ENCODE peak calls at places on chromosomes 6 and 20, in five cellular contexts. L, X, M, Y and H are unnamed samples.

GRCh38 chr20:52529856-52530255 is 338.3 kb upstream of the ZFP64 start:
- DNase-seq in X (no peak), Y (no peak), L (peak), M (no peak), H (no peak)

GRCh38 chr6:68876792-68877493 is 241.9 kb downstream of the ADGRB3 start:
- DNase-seq in X (no peak), L (peak), M (no peak), Y (no peak), H (no peak)

GRCh38 chr20:62624325-62624690 is 18.0 kb upstream of the SLCO4A1 start:
- DNase-seq in M (no peak), X (no peak), L (no peak), Y (no peak), H (no peak)

GRCh38 chr20:1301031-1301529 is 27.9 kb downstream of the SDCBP2 start:
- DNase-seq in Y (peak), L (peak), M (peak), X (no peak), H (peak)

GRCh38 chr20:59577809-59578601 is 26.3 kb upstream of the PHACTR3 start:
- DNase-seq in Y (no peak), X (no peak), M (no peak), L (no peak), H (no peak)

GRCh38 chr20:34798328-34798727 is 27.1 kb downstream of the NCOA6 start:
- DNase-seq in L (no peak), X (no peak), M (no peak), Y (no peak), H (no peak)

GRCh38 chr6:24287239-24287638 is 70.6 kb downstream of the DCDC2 start:
- DNase-seq in L (no peak), Y (no peak), X (no peak), M (no peak), H (no peak)

GRCh38 chr20:64113796-64114355 is 6.5 kb upstream of the NPBWR2 start:
- DNase-seq in Y (no peak), M (no peak), L (no peak), X (no peak), H (no peak)

GRCh38 chr20:50601511-50602431 is 89.6 kb downstream of the RIPOR3 start:
- DNase-seq in X (no peak), M (no peak), L (no peak), Y (no peak), H (no peak)

GRCh38 chr6:128432394-128432793 is 88.0 kb downstream of the PTPRK start:
- DNase-seq in Y (peak), L (peak), M (no peak), X (no peak), H (no peak)

GRCh38 chr6:26536571-26537159 is 1.5 kb upstream of the HMGN4 start:
- DNase-seq in L (peak), X (no peak), M (no peak), Y (peak), H (peak)

GRCh38 chr6:131062245-131063027 is 609 bp downstream of the EPB41L2 start:
- DNase-seq in M (no peak), X (no peak), L (peak), Y (no peak), H (no peak)

GRCh38 chr20:58461899-58462298 is 53.3 kb downstream of the APCDD1L start:
- DNase-seq in L (no peak), M (no peak), X (no peak), Y (no peak), H (no peak)

GRCh38 chr6:106586815-106587214 is 42.5 kb downstream of the RTN4IP1 start:
- DNase-seq in L (peak), M (no peak), Y (no peak), X (no peak), H (no peak)

GRCh38 chr6:136985502-136985901 is 59.3 kb downstream of the IL20RA start:
- DNase-seq in L (no peak), X (no peak), M (no peak), Y (no peak), H (no peak)

GRCh38 chr20:63966944-63967322 is 2.8 kb downstream of the ZNF512B start:
- DNase-seq in Y (no peak), L (no peak), M (no peak), X (no peak), H (no peak)

GRCh38 chr6:119587537-119587936 is 238.0 kb upstream of the MAN1A1 start:
- DNase-seq in L (peak), M (no peak), Y (no peak), X (no peak), H (no peak)